ENCODE peak calls at places on chromosome 1, in eight cellular contexts. H, V, Y, B, U, L, R and F are unnamed samples.

GRCh38 chr1:202045699-202046098 is 35.3 kb downstream of the ELF3 start:
- DNase-seq in Y (no peak), B (no peak), V (no peak), H (no peak), L (no peak), R (no peak), U (no peak), F (no peak)

GRCh38 chr1:221105578-221105977 is 226.3 kb downstream of the HLX start:
- DNase-seq in V (no peak), L (no peak), B (no peak), H (no peak), Y (no peak), U (no peak), R (no peak), F (no peak)

GRCh38 chr1:33306561-33307493 is 14.1 kb downstream of the A3GALT2 start:
- DNase-seq in L (peak), B (no peak), U (peak), H (no peak), R (no peak), Y (no peak), V (peak), F (no peak)

GRCh38 chr1:64873576-64873975 is 92.8 kb downstream of the JAK1 start:
- DNase-seq in Y (no peak), L (no peak), R (no peak), U (no peak), V (no peak), H (no peak), B (no peak), F (no peak)

GRCh38 chr1:94083653-94084052 is 37.3 kb downstream of the ABCA4 start:
- DNase-seq in L (no peak), Y (no peak), V (no peak), U (no peak), B (no peak), H (no peak), R (no peak), F (no peak)

GRCh38 chr1:202710070-202711025 is at the start of gene SYT2:
- DNase-seq in V (peak), Y (no peak), L (peak), U (peak), B (no peak), R (no peak), H (peak), F (no peak)

GRCh38 chr1:28508435-28508754 is 2.6 kb downstream of the RCC1 start:
- DNase-seq in U (no peak), B (no peak), H (no peak), L (no peak), Y (no peak), R (no peak), V (no peak), F (no peak)

GRCh38 chr1:165369255-165369848 is 12.8 kb upstream of the LMX1A start:
- DNase-seq in V (peak), B (peak), L (peak), Y (peak), H (peak), U (peak), R (no peak), F (peak)

GRCh38 chr1:21779613-21780521 is 3.1 kb downstream of the USP48 start:
- DNase-seq in H (no peak), V (no peak), Y (no peak), B (no peak), U (no peak), L (no peak), R (no peak), F (no peak)

GRCh38 chr1:235843458-235843857 is 23.2 kb downstream of the LYST start:
- DNase-seq in Y (no peak), B (peak), R (no peak), L (no peak), U (no peak), H (no peak), V (no peak), F (no peak)

GRCh38 chr1:15424146-15424667 is 14.0 kb upstream of the CTRC start:
- DNase-seq in R (no peak), U (no peak), L (no peak), V (no peak), Y (no peak), H (no peak), B (no peak), F (no peak)

GRCh38 chr1:246404078-246404477 is 103.0 kb downstream of the SMYD3 start:
- DNase-seq in B (no peak), U (no peak), H (no peak), L (no peak), R (no peak), V (no peak), Y (no peak), F (no peak)

GRCh38 chr1:44811234-44811633 is 2.9 kb downstream of the BTBD19 start:
- DNase-seq in H (peak), B (no peak), V (peak), R (no peak), L (no peak), Y (no peak), U (no peak), F (no peak)

GRCh38 chr1:118039170-118039569 is 109.6 kb downstream of the WDR3 start:
- DNase-seq in Y (no peak), V (no peak), B (no peak), H (no peak), R (no peak), L (no peak), U (no peak), F (no peak)

GRCh38 chr1:218080818-218081217 is 204.3 kb upstream of the RRP15 start:
- DNase-seq in L (no peak), R (no peak), B (no peak), Y (no peak), V (no peak), U (no peak), H (no peak), F (no peak)

GRCh38 chr1:64505944-64506658 is 36.2 kb downstream of the CACHD1 start:
- DNase-seq in H (no peak), V (peak), U (no peak), R (no peak), B (no peak), Y (no peak), L (no peak), F (no peak)

GRCh38 chr1:84143796-84144565 is at the start of gene PRKACB:
- DNase-seq in Y (no peak), U (no peak), R (no peak), H (no peak), B (no peak), L (no peak), V (no peak), F (no peak)

GRCh38 chr1:156486421-156487344 is 13.9 kb downstream of the MEF2D start:
- DNase-seq in H (no peak), Y (no peak), U (no peak), B (no peak), R (no peak), L (no peak), V (peak), F (no peak)

GRCh38 chr1:44174630-44175029 is 33.2 kb upstream of the KLF18 start:
- DNase-seq in U (no peak), B (no peak), V (no peak), L (no peak), Y (no peak), H (no peak), R (no peak), F (no peak)

GRCh38 chr1:30757196-30757949 is at the start of gene LAPTM5:
- DNase-seq in U (no peak), L (peak), R (peak), V (peak), H (peak), Y (peak), B (no peak), F (peak)

GRCh38 chr1:219296430-219296850 is 122.8 kb downstream of the LYPLAL1 start:
- DNase-seq in L (no peak), Y (no peak), H (no peak), U (no peak), V (no peak), R (no peak), B (no peak), F (no peak)

GRCh38 chr1:116988908-116989307 is 12.7 kb upstream of the CD101 start:
- DNase-seq in B (no peak), U (no peak), H (no peak), L (no peak), V (no peak), R (no peak), Y (no peak), F (no peak)

GRCh38 chr1:114320586-114320985 is 166.9 kb upstream of the SYT6 start:
- DNase-seq in L (no peak), H (no peak), V (no peak), Y (no peak), B (no peak), U (no peak), R (no peak), F (no peak)

GRCh38 chr1:150561830-150562367 is 12.7 kb downstream of the ADAMTSL4 start:
- DNase-seq in H (peak), V (peak), Y (peak), R (peak), U (peak), L (peak), B (peak), F (peak)

GRCh38 chr1:181763736-181764135 is 280.4 kb downstream of the CACNA1E start:
- DNase-seq in L (no peak), Y (no peak), U (no peak), H (no peak), R (no peak), V (no peak), B (no peak), F (no peak)

GRCh38 chr1:155208656-155209372 is at the start of gene MTX1:
- DNase-seq in L (peak), B (no peak), H (peak), U (peak), Y (peak), V (peak), R (peak), F (peak)

GRCh38 chr1:110631836-110632620 is 25.9 kb upstream of the KCNA2 start:
- DNase-seq in U (no peak), Y (no peak), R (peak), L (no peak), H (no peak), V (no peak), B (no peak), F (no peak)

DNA sequence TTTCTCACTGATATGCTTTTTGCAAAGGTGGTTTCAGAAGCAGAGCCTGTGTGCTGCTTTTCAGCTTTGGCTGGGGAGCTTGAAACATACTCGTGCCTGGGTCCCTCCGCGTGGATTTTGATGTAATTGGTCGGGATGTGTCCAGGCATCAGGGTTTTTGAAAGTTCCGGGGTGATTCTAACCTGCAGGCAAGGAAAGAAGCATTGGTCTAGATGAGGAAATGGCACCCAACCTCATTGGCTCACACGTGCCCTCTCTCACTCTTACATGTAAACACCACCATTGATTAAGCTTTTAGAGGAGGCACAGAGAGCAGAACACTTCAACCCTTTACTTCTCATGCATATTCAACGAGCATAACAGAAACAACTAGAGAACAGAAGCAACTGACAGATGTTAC is 112.2 kb downstream of the TLR5 start:
- DNase-seq in R (no peak), V (no peak), U (no peak), H (no peak), Y (no peak), B (no peak), L (no peak), F (no peak)
- H3K27ac ChIP-seq in R (no peak), V (no peak), U (peak), H (peak), Y (no peak), B (no peak), L (no peak), F (no peak)

DNA sequence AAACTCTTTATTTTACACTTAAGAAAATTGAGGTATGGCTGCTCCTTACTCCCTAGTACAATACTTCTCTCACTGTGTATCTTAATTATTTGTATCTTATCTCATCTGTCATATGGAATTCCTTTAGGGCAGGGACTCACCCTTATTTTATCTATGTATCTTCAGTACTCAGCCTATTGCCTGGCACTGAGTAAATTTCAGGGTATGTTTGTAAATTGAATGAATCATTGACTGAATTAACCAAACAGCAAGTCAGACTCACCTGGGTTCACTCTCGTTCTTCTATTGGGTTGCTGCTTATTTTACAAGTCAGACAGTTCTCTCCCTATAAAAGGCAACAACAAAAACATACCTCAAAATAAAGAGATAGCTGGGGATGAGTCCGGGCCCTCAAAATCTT is 63.8 kb downstream of the LAMC1 start:
- DNase-seq in B (no peak), Y (no peak), H (no peak), U (no peak), L (no peak), V (no peak), R (no peak), F (no peak)
- H3K27ac ChIP-seq in B (no peak), Y (no peak), H (no peak), U (no peak), L (no peak), V (no peak), R (no peak), F (no peak)

DNA sequence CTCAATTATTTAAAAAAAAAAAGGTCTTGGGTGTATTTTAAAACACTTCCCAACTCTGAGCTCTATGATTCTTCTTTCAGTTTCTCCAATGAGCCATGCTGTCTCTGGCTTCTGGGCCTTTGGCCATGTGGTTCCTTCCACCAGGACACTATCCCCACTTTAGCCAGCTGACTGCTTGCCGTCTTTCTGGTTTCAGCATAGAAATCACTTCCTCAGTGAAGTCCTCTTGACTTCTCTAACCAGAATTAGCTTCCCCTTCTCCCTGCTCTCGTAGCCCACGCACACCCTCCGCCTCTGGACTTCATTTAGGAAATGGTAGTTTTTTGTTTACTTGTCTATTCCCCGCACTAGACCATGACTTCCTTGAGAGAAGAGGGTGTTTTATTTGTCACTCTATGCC is 1.1 kb upstream of the DIO1 start:
- DNase-seq in U (no peak), L (no peak), B (no peak), Y (no peak), R (no peak), V (peak), H (no peak), F (no peak)
- H3K27ac ChIP-seq in U (no peak), L (peak), B (no peak), Y (no peak), R (no peak), V (no peak), H (peak), F (no peak)

GRCh38 chr1:10633416-10633815 is 158.7 kb downstream of the PEX14 start:
- DNase-seq in H (no peak), Y (no peak), R (no peak), U (no peak), L (peak), B (no peak), V (no peak), F (no peak)

GRCh38 chr1:10632691-10633090 is 157.9 kb downstream of the PEX14 start:
- DNase-seq in Y (no peak), B (no peak), V (no peak), L (peak), R (no peak), U (no peak), H (no peak), F (no peak)

GRCh38 chr1:10635385-10635896 is 160.7 kb downstream of the PEX14 start:
- DNase-seq in V (peak), H (no peak), L (peak), Y (no peak), R (no peak), U (no peak), B (no peak), F (no peak)

GRCh38 chr1:10634428-10635384 is 160.0 kb downstream of the PEX14 start:
- DNase-seq in R (no peak), Y (no peak), U (peak), H (no peak), V (no peak), B (no peak), L (no peak), F (no peak)

DNA sequence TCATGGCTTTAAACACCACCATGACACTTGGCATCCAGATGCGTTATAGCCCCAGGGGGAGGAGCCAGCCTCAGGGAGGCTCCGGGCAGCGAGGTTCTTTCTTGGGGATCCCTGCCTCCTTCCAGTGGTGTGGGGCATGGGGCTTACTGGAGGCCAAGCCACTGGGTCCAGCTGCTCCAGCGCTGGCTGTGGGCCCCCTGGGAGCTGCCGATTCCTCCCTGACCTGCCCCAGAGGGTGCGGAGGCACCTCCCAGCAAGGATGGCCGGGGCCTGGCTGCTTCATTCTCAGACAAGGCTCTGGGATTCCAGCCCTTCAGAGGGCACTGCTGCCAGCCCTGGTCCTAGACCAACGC is 159.3 kb downstream of the PEX14 start:
- DNase-seq in V (no peak), H (no peak), R (no peak), U (no peak), Y (no peak), L (no peak), B (no peak), F (no peak)
- H3K27ac ChIP-seq in V (no peak), H (peak), R (no peak), U (no peak), Y (no peak), L (peak), B (no peak), F (no peak)

DNA sequence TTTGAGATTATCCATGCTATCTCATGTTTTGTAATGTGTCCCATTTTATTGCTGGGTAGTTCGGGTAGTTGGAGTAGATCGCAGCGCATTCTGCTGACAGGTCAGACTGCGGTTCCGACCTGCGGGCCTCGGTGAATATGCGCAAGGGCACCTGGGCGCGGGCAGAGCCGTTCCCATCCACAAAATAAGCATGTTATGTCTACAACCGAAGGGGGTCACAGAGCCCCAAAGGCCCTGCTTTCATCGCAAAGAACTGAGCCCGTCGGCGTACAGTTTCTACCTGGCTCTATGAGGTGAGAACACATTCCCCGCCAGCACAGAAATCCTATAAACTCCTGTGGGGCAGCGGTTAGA is 88.4 kb downstream of the PRKAB2 start:
- DNase-seq in V (no peak), U (no peak), R (no peak), L (no peak), B (no peak), H (no peak), Y (no peak), F (no peak)
- H3K27ac ChIP-seq in V (no peak), U (no peak), R (peak), L (no peak), B (no peak), H (no peak), Y (peak), F (no peak)

GRCh38 chr1:7743346-7743745 is 27.8 kb upstream of the VAMP3 start:
- DNase-seq in Y (no peak), B (no peak), V (no peak), R (no peak), L (no peak), H (no peak), U (no peak), F (no peak)

GRCh38 chr1:7749126-7749525 is 22.0 kb upstream of the VAMP3 start:
- DNase-seq in Y (no peak), L (no peak), U (no peak), R (no peak), H (no peak), V (no peak), B (no peak), F (no peak)

GRCh38 chr1:7747605-7748004 is 23.5 kb upstream of the VAMP3 start:
- DNase-seq in R (no peak), V (no peak), H (no peak), B (no peak), L (no peak), Y (no peak), U (no peak), F (no peak)

GRCh38 chr1:7744882-7745281 is 26.2 kb upstream of the VAMP3 start:
- DNase-seq in R (no peak), B (no peak), V (no peak), U (no peak), L (no peak), H (no peak), Y (no peak), F (no peak)

GRCh38 chr1:7745783-7746182 is 25.3 kb upstream of the VAMP3 start:
- DNase-seq in V (no peak), Y (no peak), R (no peak), U (no peak), H (no peak), L (no peak), B (no peak), F (no peak)
- H3K27ac ChIP-seq in V (no peak), Y (no peak), R (no peak), U (no peak), H (no peak), L (no peak), B (no peak), F (no peak)